ENCODE peak calls at places on chromosomes 2 and 18, in four cellular contexts. One of them, this sample, is unnamed.

GRCh38 chr2:107414376-107414775 is 412.3 kb upstream of the RGPD4 start:
- DNase-seq in K562: no peak
- DNase-seq in SK-N-SH: no peak
- DNase-seq in H1: no peak
- DNase-seq in this sample: no peak

GRCh38 chr2:238130111-238130695 is 8.3 kb upstream of the KLHL30 start:
- DNase-seq in K562: no peak
- DNase-seq in SK-N-SH: no peak
- DNase-seq in H1: no peak
- DNase-seq in this sample: no peak

GRCh38 chr2:221429741-221430491 is 142.2 kb downstream of the EPHA4 start:
- DNase-seq in K562: no peak
- DNase-seq in SK-N-SH: no peak
- DNase-seq in H1: no peak
- DNase-seq in this sample: no peak

GRCh38 chr18:67932261-67932660 is 415.7 kb upstream of the DSEL start:
- DNase-seq in K562: no peak
- DNase-seq in SK-N-SH: no peak
- DNase-seq in H1: no peak
- DNase-seq in this sample: no peak

GRCh38 chr2:120579916-120580685 is 155.6 kb upstream of the GLI2 start:
- DNase-seq in K562: no peak
- DNase-seq in SK-N-SH: no peak
- DNase-seq in H1: no peak
- DNase-seq in this sample: no peak

GRCh38 chr18:13366977-13367892 is 148.7 kb downstream of the LDLRAD4 start:
- DNase-seq in K562: no peak
- DNase-seq in SK-N-SH: no peak
- DNase-seq in H1: no peak
- DNase-seq in this sample: no peak

GRCh38 chr2:223746611-223747010 is 90.8 kb downstream of the AP1S3 start:
- DNase-seq in K562: no peak
- DNase-seq in SK-N-SH: no peak
- DNase-seq in H1: no peak
- DNase-seq in this sample: no peak

GRCh38 chr2:31265234-31265633 is 31.3 kb downstream of the EHD3 start:
- DNase-seq in K562: no peak
- DNase-seq in SK-N-SH: no peak
- DNase-seq in H1: no peak
- DNase-seq in this sample: no peak

GRCh38 chr18:54684786-54685185 is 93.7 kb downstream of the DYNAP start:
- DNase-seq in K562: peak
- DNase-seq in SK-N-SH: peak
- DNase-seq in H1: no peak
- DNase-seq in this sample: no peak

DNA sequence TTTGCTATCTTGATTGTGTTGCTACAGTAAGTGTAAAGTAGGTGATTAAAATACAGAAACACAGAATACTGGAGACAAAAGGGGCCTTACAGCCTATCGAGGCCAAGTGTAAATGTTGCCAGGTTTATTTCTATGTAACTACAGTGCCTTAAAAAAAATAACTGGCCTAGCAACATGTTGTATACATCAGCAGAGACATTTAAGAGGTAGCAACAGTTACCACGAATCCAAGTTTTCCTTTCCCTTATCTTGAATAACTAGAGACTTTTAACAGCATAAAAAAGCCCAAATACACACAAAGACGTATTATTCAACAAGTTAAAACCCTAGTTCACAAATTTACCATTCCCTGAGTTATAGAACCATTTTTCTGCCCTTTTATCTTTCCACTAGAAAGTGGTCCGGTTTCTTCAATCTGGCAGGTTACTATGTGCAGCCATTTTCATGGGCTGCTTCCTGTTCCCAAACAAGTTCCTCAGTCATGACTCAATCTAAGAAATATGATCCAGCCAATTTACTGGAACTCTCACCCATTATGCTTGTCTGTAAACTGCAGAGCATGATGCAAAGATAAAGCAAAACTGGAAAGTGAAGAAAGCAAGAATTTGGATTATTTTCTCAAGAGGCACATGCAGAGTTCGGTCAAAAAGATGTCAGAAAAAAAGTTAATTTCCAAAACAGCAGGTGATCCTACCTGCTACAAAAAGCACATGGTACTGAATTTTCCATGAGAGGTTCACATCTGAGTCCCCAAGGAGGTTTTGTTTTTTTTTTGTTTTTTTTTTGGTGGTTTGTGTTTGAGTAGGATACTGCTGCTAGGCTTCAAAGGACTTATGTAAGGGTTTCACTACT is 22.2 kb downstream of the NFE2L2 start:
- DNase-seq in K562: no peak
- DNase-seq in SK-N-SH: peak
- DNase-seq in H1: no peak
- DNase-seq in this sample: peak
- TF ChIP-seq EP300 in K562: peak
- TF ChIP-seq EP300 in SK-N-SH: peak
- TF ChIP-seq EP300 in H1: no peak
- TF ChIP-seq EP300 in this sample: peak

DNA sequence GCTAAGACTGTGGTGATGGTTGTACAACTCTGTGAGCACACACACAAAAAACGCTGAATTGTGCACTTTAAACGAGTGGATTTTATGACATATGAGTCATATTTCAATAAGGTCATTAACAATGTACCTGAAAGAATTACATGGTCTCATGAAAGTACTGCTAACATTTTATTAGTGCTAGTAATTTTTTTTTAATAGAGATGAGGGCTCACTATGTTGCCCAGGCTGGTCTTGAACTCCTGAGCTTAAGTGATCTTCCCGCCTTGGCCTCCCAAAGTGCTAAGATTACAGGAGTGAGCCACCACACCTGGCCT is 176.9 kb downstream of the TGIF1 start:
- DNase-seq in K562: no peak
- DNase-seq in SK-N-SH: no peak
- DNase-seq in H1: no peak
- DNase-seq in this sample: no peak
- TF ChIP-seq CHD2 in K562: no peak
- TF ChIP-seq CHD2 in SK-N-SH: no peak
- TF ChIP-seq CHD2 in H1: no peak
- TF ChIP-seq CHD2 in this sample: no peak

DNA sequence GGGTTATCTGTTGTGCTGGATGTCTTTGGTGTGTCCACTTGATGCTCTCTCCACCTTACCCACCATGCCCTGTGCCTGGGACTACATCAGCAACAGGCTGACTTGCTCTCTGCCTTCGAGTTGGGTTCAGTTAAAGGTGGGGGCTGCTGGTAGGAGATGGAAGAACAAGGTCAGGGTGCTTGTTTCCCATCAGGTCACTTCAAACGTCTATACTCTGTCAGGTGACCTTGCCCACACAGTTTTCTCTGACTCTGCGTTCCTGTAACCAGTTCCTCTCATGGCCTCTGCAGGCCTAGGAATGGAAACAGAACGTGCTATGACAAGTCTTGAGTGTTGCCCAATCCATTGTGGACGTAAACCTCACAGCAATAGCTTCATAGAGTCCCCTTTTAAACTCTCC is 38.4 kb upstream of the PAPOLG start:
- DNase-seq in K562: no peak
- DNase-seq in SK-N-SH: no peak
- DNase-seq in H1: no peak
- DNase-seq in this sample: no peak
- TF ChIP-seq EP300 in K562: no peak
- TF ChIP-seq EP300 in SK-N-SH: no peak
- TF ChIP-seq EP300 in H1: no peak
- TF ChIP-seq EP300 in this sample: no peak

DNA sequence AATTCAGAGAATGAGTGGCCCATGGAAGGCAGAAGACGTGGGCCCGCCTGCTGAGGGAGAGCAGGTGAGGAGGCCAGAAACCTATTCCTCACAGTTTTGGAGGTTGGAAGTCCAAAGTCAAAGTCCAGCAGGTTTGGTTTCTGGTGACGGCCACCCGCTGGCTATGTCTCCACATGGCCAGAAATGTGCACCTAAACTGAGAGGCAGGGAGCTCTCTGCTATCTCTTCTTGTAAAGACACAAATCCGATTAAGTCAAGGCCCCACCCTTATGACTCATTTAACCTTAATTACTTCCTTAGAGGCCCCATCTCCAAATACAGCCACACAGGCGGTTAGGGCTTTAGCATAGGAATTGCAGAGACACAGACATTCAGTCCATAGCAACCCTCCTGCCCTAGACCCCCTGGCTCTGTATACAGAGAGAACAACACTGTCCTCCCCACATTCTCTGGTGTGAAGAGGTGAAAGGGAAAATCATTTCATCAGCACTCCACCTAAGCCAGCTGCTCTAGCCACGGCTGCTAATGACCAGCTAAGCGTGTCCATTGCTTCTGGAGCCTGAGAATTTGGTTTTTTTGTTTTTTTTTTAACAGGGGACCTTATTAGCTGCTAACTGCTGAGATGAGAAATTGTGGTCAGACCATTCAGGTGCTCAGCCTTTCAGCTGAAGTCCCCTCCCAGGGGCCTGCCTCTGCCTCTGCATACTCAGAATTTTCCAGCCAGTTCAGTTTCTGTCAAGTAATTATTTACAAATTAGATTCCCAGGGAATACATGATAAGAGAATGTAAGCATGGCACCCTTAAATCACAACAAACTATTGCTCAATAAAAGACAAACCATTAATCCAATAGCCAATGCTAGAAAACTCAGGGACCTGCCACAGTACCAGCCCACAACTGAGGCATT is 368.7 kb upstream of the ID2 start:
- DNase-seq in K562: peak
- DNase-seq in SK-N-SH: no peak
- DNase-seq in H1: no peak
- DNase-seq in this sample: peak
- TF ChIP-seq CHD2 in K562: no peak
- TF ChIP-seq CHD2 in SK-N-SH: no peak
- TF ChIP-seq CHD2 in H1: no peak
- TF ChIP-seq CHD2 in this sample: no peak

GRCh38 chr2:165402142-165402541 is 67.4 kb upstream of the CSRNP3 start:
- DNase-seq in K562: no peak
- DNase-seq in SK-N-SH: no peak
- DNase-seq in H1: no peak
- DNase-seq in this sample: no peak

GRCh38 chr2:165406053-165406628 is 63.4 kb upstream of the CSRNP3 start:
- DNase-seq in K562: no peak
- DNase-seq in SK-N-SH: no peak
- DNase-seq in H1: peak
- DNase-seq in this sample: no peak

GRCh38 chr2:165401285-165401852 is 68.1 kb upstream of the CSRNP3 start:
- DNase-seq in K562: peak
- DNase-seq in SK-N-SH: peak
- DNase-seq in H1: no peak
- DNase-seq in this sample: peak
- TF ChIP-seq EP300 in K562: no peak
- TF ChIP-seq EP300 in SK-N-SH: no peak
- TF ChIP-seq EP300 in H1: no peak
- TF ChIP-seq EP300 in this sample: no peak

DNA sequence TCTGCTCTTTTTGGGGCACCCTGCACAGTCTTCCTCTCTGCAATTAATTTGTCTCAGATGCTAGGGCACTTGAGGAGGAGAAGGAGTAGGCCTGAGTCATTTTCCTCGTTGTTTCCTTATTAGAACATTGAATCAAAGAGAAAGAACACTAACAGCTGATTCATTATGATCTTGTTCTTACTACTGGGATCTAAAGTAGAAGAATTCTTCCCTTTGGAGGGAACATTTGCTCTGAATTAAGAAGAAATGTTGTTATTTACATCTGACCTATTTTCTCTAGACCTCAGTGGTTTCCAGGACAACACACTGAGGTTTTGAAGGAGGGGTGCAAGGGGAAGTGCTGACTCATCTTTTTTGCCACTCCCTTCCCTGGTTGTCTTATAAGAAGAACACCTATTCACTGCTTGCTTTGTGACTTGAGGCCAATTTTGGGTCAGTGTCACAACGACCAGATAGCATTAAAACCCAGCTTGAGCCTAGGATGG is 24.3 kb upstream of the STAT1 start:
- DNase-seq in K562: peak
- DNase-seq in SK-N-SH: no peak
- DNase-seq in H1: no peak
- DNase-seq in this sample: peak
- TF ChIP-seq CHD2 in K562: no peak
- TF ChIP-seq CHD2 in SK-N-SH: no peak
- TF ChIP-seq CHD2 in H1: no peak
- TF ChIP-seq CHD2 in this sample: no peak

DNA sequence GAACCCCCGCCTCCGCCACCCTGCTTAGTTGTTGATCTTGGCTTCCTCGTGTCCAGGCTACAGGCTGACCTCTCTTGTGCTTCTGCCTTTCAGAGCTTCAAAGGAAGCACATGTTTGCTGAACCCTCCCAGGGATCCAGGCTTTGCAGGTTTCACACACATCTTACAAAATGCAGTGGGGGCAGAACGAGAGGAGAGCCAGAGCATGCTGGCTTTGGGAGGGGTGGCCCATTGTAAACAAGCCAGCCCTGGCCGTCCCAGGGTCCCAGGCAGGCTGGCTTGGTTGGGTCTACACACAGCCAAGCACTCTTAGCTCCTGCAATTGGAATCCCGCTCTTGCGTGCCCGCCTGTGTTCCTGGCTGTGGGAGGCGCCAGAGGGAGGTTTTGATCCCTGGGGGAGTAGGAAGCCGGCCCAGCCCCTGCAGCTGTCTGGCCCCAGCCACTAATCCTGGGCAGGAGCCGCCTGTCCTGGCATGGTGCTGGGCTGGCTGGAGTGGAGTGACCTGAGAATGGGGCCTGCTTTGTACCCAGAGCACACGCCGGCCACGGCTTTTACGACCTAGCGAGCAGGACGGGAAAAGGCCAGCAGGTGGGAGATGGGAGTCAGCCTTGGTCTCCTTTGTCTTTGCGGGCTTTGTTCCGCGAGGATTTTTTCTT is 53.9 kb downstream of the SH3BP4 start:
- DNase-seq in K562: no peak
- DNase-seq in SK-N-SH: peak
- DNase-seq in H1: peak
- DNase-seq in this sample: no peak
- TF ChIP-seq EP300 in K562: no peak
- TF ChIP-seq EP300 in SK-N-SH: no peak
- TF ChIP-seq EP300 in H1: no peak
- TF ChIP-seq EP300 in this sample: no peak

GRCh38 chr2:80303825-80304521 is 579 bp downstream of the LRRTM1 start:
- DNase-seq in K562: peak
- DNase-seq in SK-N-SH: peak
- DNase-seq in H1: no peak
- DNase-seq in this sample: no peak

GRCh38 chr2:80302465-80303005 is 2.0 kb downstream of the LRRTM1 start:
- DNase-seq in K562: no peak
- DNase-seq in SK-N-SH: peak
- DNase-seq in H1: no peak
- DNase-seq in this sample: no peak

GRCh38 chr2:80302001-80302464 is 2.5 kb downstream of the LRRTM1 start:
- DNase-seq in K562: no peak
- DNase-seq in SK-N-SH: peak
- DNase-seq in H1: no peak
- DNase-seq in this sample: no peak

GRCh38 chr2:80304522-80304878 is at the start of gene LRRTM1:
- DNase-seq in K562: peak
- DNase-seq in SK-N-SH: peak
- DNase-seq in H1: no peak
- DNase-seq in this sample: no peak

GRCh38 chr2:80303006-80303741 is 1.4 kb downstream of the LRRTM1 start:
- DNase-seq in K562: no peak
- DNase-seq in SK-N-SH: peak
- DNase-seq in H1: no peak
- DNase-seq in this sample: no peak
- TF ChIP-seq CHD2 in K562: no peak
- TF ChIP-seq CHD2 in SK-N-SH: no peak
- TF ChIP-seq CHD2 in H1: no peak
- TF ChIP-seq CHD2 in this sample: no peak

This sample was measured in A549.